ENCODE peak calls at places on chromosomes 7 and 10, in five cellular contexts. O is psoas muscle, L is heart right ventricle, S is ovary, J is fibroblast of lung. G is an unnamed sample.

GRCh38 chr7:86793129-86793528 is 149.4 kb downstream of the GRM3 start:
- DNase-seq in L (no peak), J (no peak), O (no peak), S (no peak), G (no peak)

GRCh38 chr10:129075936-129076335 is 391.1 kb upstream of the MGMT start:
- DNase-seq in J (no peak), S (no peak), L (no peak), O (no peak), G (no peak)

GRCh38 chr7:142391191-142391992 is 133.5 kb upstream of the PRSS58 start:
- DNase-seq in L (no peak), O (no peak), S (no peak), J (no peak), G (no peak)

GRCh38 chr7:593324-594115 is 73.9 kb upstream of the PDGFA start:
- DNase-seq in L (no peak), O (peak), S (no peak), J (no peak), G (no peak)

GRCh38 chr10:101319241-101319915 is 34.6 kb upstream of the BTRC start:
- DNase-seq in O (no peak), J (peak), L (no peak), S (no peak), G (no peak)

GRCh38 chr7:104328970-104329825 is 795 bp downstream of the LHFPL3 start:
- DNase-seq in L (no peak), J (no peak), O (no peak), S (no peak), G (no peak)

GRCh38 chr10:117541909-117542705 is 439 bp upstream of the EMX2 start:
- DNase-seq in L (no peak), J (peak), O (peak), S (peak), G (peak)

GRCh38 chr10:50622497-50623298 is 1.1 kb downstream of the SGMS1 start:
- DNase-seq in J (peak), L (peak), O (peak), S (peak), G (peak)

GRCh38 chr7:47495269-47495875 is 86.5 kb downstream of the TNS3 start:
- DNase-seq in O (no peak), J (no peak), S (no peak), L (no peak), G (no peak)

GRCh38 chr7:92260248-92260781 is 14.5 kb downstream of the ANKIB1 start:
- DNase-seq in L (no peak), O (no peak), J (peak), S (no peak), G (peak)

GRCh38 chr10:71077143-71077581 is 135.2 kb upstream of the UNC5B start:
- DNase-seq in L (no peak), O (no peak), S (no peak), J (no peak), G (no peak)

GRCh38 chr10:71835671-71836593 is 15.1 kb downstream of the PSAP start:
- DNase-seq in O (peak), S (peak), J (peak), L (peak), G (no peak)

GRCh38 chr10:65518379-65518778 is 1407.5 kb upstream of the LRRTM3 start:
- DNase-seq in L (no peak), J (peak), S (no peak), O (no peak), G (no peak)

GRCh38 chr10:131354380-131354779 is 42.9 kb upstream of the TCERG1L start:
- DNase-seq in L (no peak), J (no peak), S (no peak), O (no peak), G (peak)

GRCh38 chr10:128001346-128001745 is 94.4 kb downstream of the PTPRE start:
- DNase-seq in O (no peak), S (no peak), L (no peak), J (no peak), G (no peak)

GRCh38 chr10:13891542-13892431 is 305.0 kb downstream of the PRPF18 start:
- DNase-seq in J (peak), L (peak), S (no peak), O (no peak), G (peak)

DNA sequence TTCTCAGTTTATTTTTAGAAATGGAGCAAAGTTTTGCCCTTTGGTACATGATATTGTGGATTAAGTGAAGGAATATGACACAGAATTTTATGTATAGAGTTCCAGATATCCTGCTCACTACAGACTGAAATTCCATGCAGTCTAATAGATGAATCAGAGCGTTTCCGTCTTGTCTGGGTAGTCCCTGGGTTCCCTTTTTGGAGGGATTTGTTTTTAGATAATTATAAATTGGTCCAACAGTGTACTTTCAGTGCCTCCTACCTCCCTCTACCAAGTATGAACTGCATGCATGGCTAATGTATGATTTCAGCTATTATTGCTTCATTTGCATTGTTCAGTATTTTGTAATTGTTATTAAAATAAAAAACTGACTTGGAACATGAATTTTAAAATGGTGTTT is 74.4 kb downstream of the SEPTIN7 start:
- DNase-seq in L (no peak), J (peak), O (no peak), S (no peak), G (no peak)
- TF ChIP-seq CTCF in L (no peak), J (no peak), O (no peak), S (no peak), G (no peak)

GRCh38 chr7:102320601-102321350 is 34.1 kb downstream of the SH2B2 start:
- DNase-seq in S (no peak), J (no peak), O (no peak), L (no peak), G (no peak)
- H3K27ac ChIP-seq in S (no peak), J (no peak), O (no peak), L (no peak), G (no peak)

DNA sequence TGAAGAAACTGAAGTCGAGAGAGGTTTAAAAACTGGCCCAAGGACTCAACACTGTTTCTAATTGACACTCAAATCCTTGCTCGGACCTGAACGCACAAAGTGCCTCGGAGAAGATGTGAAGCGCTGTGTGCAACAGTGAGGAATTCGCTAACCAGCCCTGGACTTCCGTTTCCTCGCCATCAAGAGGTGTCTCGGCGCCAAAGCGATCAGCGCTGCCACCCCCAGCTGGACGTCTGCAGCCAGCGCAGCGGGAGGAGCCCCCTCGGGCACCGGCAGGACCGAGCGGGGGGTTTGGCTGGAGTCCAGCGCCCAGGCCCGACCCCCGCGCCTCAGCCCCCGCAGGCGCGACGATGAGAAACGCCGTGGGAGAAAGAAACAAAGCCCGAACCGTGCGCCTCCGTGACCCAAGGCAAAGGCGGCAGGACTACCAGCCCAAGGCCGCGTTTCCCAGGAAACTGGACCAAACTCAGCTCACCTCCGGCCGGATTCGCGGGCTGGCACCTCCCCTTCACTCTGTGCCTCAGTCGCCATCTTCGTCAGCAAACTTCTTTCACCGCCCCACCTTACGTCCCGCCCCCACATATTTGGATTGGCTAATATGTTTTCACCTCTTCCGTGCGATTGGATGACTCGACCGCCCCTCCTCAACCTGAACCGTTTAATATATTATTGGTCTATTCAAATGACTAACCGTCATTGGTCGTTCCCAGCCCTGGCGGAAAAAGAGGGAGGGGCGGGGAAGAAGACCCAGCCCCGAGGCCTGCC is at the start of gene ARHGAP19:
- DNase-seq in L (peak), S (peak), O (peak), J (peak), G (peak)
- TF ChIP-seq CTCF in L (no peak), S (no peak), O (no peak), J (no peak), G (peak)

DNA sequence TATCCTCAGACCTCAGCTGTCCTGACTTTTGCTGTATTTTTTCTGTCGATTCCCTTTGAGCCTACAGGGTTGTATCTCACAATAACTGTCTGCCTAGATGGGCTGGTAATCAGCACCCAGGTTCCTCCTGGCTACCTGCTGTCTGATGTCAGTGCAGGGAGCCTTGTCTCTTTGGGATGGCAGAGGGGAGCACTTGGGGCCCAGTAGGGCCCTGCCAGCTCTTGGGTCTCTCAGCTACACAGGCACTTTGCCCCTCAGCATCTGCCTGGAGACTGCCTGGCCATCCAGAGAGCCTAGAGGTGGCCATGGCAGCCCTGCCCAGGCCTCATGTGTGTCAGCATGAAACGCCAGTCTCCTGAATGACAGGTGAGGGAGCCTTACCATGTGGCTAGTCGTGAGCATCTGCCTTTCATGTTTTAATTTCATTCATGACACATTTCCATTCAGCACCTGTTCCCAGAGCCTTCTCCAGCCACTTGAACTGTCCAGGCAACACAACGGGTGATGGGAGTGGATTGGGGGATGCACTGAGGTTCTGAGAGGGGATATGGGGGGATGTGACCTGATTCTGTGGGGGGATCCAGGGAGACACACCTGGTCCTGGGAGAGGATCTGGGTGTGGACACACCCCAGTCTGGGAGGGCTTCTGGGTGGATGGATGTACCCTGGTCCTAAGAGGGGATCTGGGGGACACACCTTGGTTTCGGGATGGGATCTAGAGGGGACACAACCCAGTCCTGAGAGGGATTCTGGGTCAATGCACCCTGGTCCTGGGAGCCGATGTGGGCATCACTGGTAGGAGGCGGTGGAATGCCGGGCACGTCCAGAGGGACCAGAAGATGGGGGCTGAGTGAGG is 21.9 kb downstream of the ADCY1 start:
- DNase-seq in O (no peak), J (no peak), L (no peak), S (no peak), G (no peak)
- H3K27ac ChIP-seq in O (no peak), J (no peak), L (no peak), S (no peak), G (no peak)